ENCODE peak calls at places on chromosome 17, in ten cellular contexts. D is naive thymus-derived CD8-positive, alpha-beta T cell; M is nucleus accumbens; N is mesendoderm; Y is tibial artery; R is iris pigment epithelial cell; U is A549; I is AG08395; Q is H4; P is GF-D8. T is an unnamed sample.

GRCh38 chr17:45225964-45226530 is 4.4 kb downstream of the FMNL1 start:
- DNase-seq in U (no peak), M (no peak), Y (peak; percentile 85), N (no peak), I (no peak), D (peak; percentile 95), R (peak; percentile 41), P (peak; percentile 96), Q (no peak), T (no peak)

GRCh38 chr17:15087946-15088345 is 177.2 kb downstream of the PMP22 start:
- DNase-seq in N (peak; percentile 50), Q (no peak), R (no peak), I (no peak), U (no peak), M (no peak), D (no peak), Y (no peak), P (no peak), T (no peak)

GRCh38 chr17:37608369-37609169 is 649 bp downstream of the SYNRG start:
- DNase-seq in I (peak; percentile 33), P (peak; percentile 23), U (peak; percentile 61), Y (no peak), D (no peak), M (no peak), N (peak; percentile 70), Q (peak; percentile 6), R (peak; percentile 28), T (peak; percentile 15)

GRCh38 chr17:66605561-66605960 is 229.4 kb upstream of the CACNG5 start:
- DNase-seq in I (no peak), P (no peak), N (no peak), M (no peak), Y (no peak), R (no peak), D (no peak), U (no peak), Q (no peak), T (no peak)

GRCh38 chr17:49616546-49617205 is 41.0 kb downstream of the NXPH3 start:
- DNase-seq in D (no peak), Y (peak; percentile 91), N (no peak), P (no peak), R (no peak), I (peak; percentile 79), U (no peak), M (no peak), Q (no peak), T (peak; percentile 81)

GRCh38 chr17:42422958-42423712 is at the start of gene CAVIN1:
- DNase-seq in Q (peak; percentile 94), U (peak; percentile 99), D (no peak), P (no peak), M (peak; percentile 56), R (peak; percentile 97), Y (peak; percentile 100), I (peak; percentile 100), N (peak; percentile 94), T (peak; percentile 100)

GRCh38 chr17:45854209-45854608 is 9.5 kb downstream of the SPPL2C start:
- DNase-seq in R (no peak), D (no peak), Q (no peak), I (no peak), N (no peak), P (no peak), M (no peak), U (no peak), Y (no peak), T (no peak)

GRCh38 chr17:65184235-65184959 is 47.2 kb downstream of the RGS9 start:
- DNase-seq in Y (no peak), M (no peak), N (no peak), U (no peak), R (no peak), P (no peak), I (no peak), D (no peak), Q (no peak), T (no peak)

GRCh38 chr17:2965621-2966275 is 97.7 kb downstream of the OR1D5 start:
- DNase-seq in D (no peak), N (no peak), U (peak; percentile 90), Q (peak; percentile 11), R (peak; percentile 59), I (peak; percentile 63), P (no peak), Y (peak; percentile 48), M (no peak), T (peak; percentile 43)

GRCh38 chr17:36592316-36592710 is 634 bp downstream of the DHRS11 start:
- DNase-seq in I (no peak), M (no peak), D (no peak), Y (no peak), N (peak; percentile 60), U (peak; percentile 49), P (no peak), Q (no peak), R (peak; percentile 15), T (peak; percentile 44)

GRCh38 chr17:19457830-19458271 is 46.8 kb downstream of the RNF112 start:
- DNase-seq in Q (no peak), D (no peak), U (no peak), M (no peak), I (no peak), N (peak; percentile 94), Y (no peak), R (no peak), P (no peak), T (no peak)

GRCh38 chr17:66375121-66375520 is 72.7 kb downstream of the PRKCA start:
- DNase-seq in U (no peak), I (no peak), Y (no peak), R (no peak), P (no peak), M (no peak), D (no peak), Q (no peak), N (no peak), T (no peak)

GRCh38 chr17:31843382-31843780 is 15.7 kb downstream of the COPRS start:
- DNase-seq in U (no peak), I (no peak), Q (no peak), N (no peak), M (no peak), R (peak; percentile 27), D (no peak), Y (no peak), P (no peak), T (no peak)

GRCh38 chr17:9332164-9332527 is 243.5 kb downstream of the STX8 start:
- DNase-seq in M (no peak), I (no peak), P (no peak), U (no peak), N (no peak), Q (no peak), Y (no peak), D (no peak), R (peak; percentile 20), T (no peak)

GRCh38 chr17:31585280-31585630 is 193.8 kb downstream of the RAB11FIP4 start:
- DNase-seq in Q (no peak), P (no peak), N (no peak), I (no peak), U (no peak), R (no peak), Y (no peak), M (no peak), D (no peak), T (no peak)

GRCh38 chr17:77160032-77160876 is 19.5 kb downstream of the SEC14L1 start:
- DNase-seq in U (no peak), I (no peak), D (no peak), Q (no peak), Y (no peak), R (no peak), N (no peak), M (no peak), P (no peak), T (peak; percentile 9)

GRCh38 chr17:74467221-74467951 is 952 bp downstream of the CD300A start:
- DNase-seq in Y (no peak), U (no peak), R (no peak), I (no peak), N (no peak), M (no peak), Q (no peak), D (no peak), P (no peak), T (no peak)

T was measured in GM03348.